ENCODE peak calls at places on chromosomes 13 and 19, in four cellular contexts. Q is GM23338, T is neuronal stem cell, I is IMR-90. D is an unnamed sample.

GRCh38 chr19:5147971-5148793 is 179.3 kb downstream of the KDM4B start:
- DNase-seq in Q (no peak), T (no peak), I (no peak), D (no peak)

GRCh38 chr19:1213391-1214286 is 8.1 kb downstream of the STK11 start:
- DNase-seq in Q (no peak), T (no peak), I (peak), D (no peak)

GRCh38 chr13:65292488-65292901 is 1937.6 kb downstream of the PCDH9 start:
- DNase-seq in Q (peak), T (no peak), I (peak), D (no peak)

GRCh38 chr19:5086725-5087439 is 118.0 kb downstream of the KDM4B start:
- DNase-seq in Q (peak), T (no peak), I (no peak), D (no peak)

GRCh38 chr13:52617070-52618060 is 24.9 kb upstream of the HNRNPA1L2 start:
- DNase-seq in Q (peak), T (peak), I (peak), D (peak)

GRCh38 chr13:41458187-41458938 is 1.0 kb downstream of the RGCC start:
- DNase-seq in Q (peak), T (no peak), I (peak), D (no peak)

GRCh38 chr13:62502606-62503005 is 1087.0 kb upstream of the PCDH20 start:
- DNase-seq in Q (no peak), T (no peak), I (no peak), D (no peak)

GRCh38 chr19:44637390-44637764 is 6.3 kb upstream of the PVR start:
- DNase-seq in Q (no peak), T (no peak), I (no peak), D (no peak)

GRCh38 chr13:108425056-108425455 is 155.5 kb downstream of the TNFSF13B start:
- DNase-seq in Q (no peak), T (no peak), I (no peak), D (no peak)

GRCh38 chr13:83221256-83221655 is 661.0 kb downstream of the SLITRK1 start:
- DNase-seq in Q (no peak), T (no peak), I (no peak), D (no peak)

GRCh38 chr19:3586124-3586626 is 897 bp downstream of the GIPC3 start:
- DNase-seq in Q (peak), T (no peak), I (no peak), D (peak)

GRCh38 chr19:18500376-18500775 is 21.5 kb downstream of the ELL start:
- DNase-seq in Q (no peak), T (no peak), I (no peak), D (no peak)

GRCh38 chr19:51440846-51441409 is 17.3 kb downstream of the SIGLEC8 start:
- DNase-seq in Q (no peak), T (no peak), I (no peak), D (no peak)

GRCh38 chr19:18441804-18442788 is 4.2 kb upstream of the ISYNA1 start:
- DNase-seq in Q (peak), T (no peak), I (no peak), D (no peak)

GRCh38 chr13:105825071-105825470 is 710.4 kb downstream of the EFNB2 start:
- DNase-seq in Q (no peak), T (no peak), I (no peak), D (no peak)

GRCh38 chr19:32865326-32865725 is 4.2 kb downstream of the SLC7A9 start:
- DNase-seq in Q (no peak), T (no peak), I (no peak), D (no peak)

GRCh38 chr19:45254044-45254531 is 3.0 kb downstream of the MARK4 start:
- DNase-seq in Q (peak), T (no peak), I (no peak), D (peak)

GRCh38 chr13:50831510-50831909 is 12.0 kb downstream of the DLEU7 start:
- DNase-seq in Q (no peak), T (no peak), I (no peak), D (no peak)

GRCh38 chr19:31408460-31409124 is 59.4 kb upstream of the TSHZ3 start:
- DNase-seq in Q (no peak), T (no peak), I (peak), D (no peak)

GRCh38 chr13:45238945-45239795 is 38.3 kb upstream of the KCTD4 start:
- DNase-seq in Q (no peak), T (no peak), I (peak), D (no peak)

GRCh38 chr13:30153871-30154426 is 153.4 kb downstream of the KATNAL1 start:
- DNase-seq in Q (peak), T (no peak), I (peak), D (no peak)

GRCh38 chr13:52665325-52665724 is 12.7 kb downstream of the SUGT1 start:
- DNase-seq in Q (peak), T (no peak), I (peak), D (no peak)

GRCh38 chr19:7801020-7801570 is 28.9 kb upstream of the EVI5L start:
- DNase-seq in Q (no peak), T (no peak), I (no peak), D (no peak)

GRCh38 chr19:47471733-47472457 is at the start of gene SLC8A2:
- DNase-seq in Q (peak), T (peak), I (peak), D (peak)

GRCh38 chr13:101307181-101307701 is 109.1 kb downstream of the NALCN start:
- DNase-seq in Q (no peak), T (no peak), I (peak), D (peak)

GRCh38 chr19:12984143-12984627 is 11.1 kb upstream of the NFIX start:
- DNase-seq in Q (no peak), T (no peak), I (no peak), D (no peak)
- H3K4me2 ChIP-seq in Q (no peak), T (no peak), I (no peak), D (no peak)

DNA sequence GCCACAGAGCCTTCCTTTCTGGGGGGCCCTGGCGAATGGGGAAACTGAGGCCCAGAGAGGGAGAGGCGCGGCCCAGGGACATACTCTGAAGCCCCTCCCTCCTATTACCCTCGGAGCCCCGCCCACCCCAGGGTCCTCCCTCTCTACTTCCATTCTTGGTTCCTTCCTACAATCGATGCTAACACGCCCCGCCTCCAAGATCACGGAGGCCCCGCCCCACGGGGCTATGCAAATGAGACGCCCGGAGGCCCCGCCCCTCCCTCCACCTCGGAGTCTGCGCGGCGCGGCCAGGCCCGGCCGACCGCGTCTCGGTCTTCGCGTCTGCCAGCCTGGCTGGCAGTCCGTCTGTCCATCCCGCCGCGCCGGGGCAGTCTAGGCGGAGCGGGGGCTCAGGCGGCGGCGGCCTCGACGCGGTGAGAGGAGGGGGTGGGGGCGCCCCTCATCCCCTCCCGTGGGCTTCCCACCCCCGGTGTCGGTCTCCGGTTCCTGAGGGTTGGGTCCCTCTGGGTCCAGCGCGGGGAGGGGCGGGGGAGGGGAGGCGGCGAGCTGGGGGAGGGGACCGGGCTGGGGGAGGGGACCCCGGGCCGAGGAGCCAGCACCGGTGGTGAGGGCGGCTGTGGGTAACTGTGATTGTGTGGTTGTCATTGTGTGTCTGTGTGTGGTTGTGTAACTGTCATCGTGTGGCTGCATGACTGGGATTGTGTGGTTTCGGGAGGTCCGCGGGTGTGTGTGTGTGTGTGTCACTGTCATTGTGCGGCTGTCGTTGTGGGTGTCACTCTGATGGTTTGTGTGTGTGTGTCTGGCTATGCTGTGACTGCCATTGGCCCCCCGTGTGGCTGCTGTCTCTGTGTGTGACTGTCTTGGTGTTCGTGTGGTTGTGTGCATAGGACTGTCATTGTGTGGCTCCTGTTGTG is at the start of gene PLPPR2:
- DNase-seq in Q (peak), T (peak), I (peak), D (peak)
- H3K4me3 ChIP-seq in Q (peak), T (peak), I (peak), D (no peak)

GRCh38 chr19:49676690-49677231 is 310 bp upstream of the PRMT1 start:
- DNase-seq in Q (peak), T (peak), I (peak), D (peak)

GRCh38 chr19:49678970-49679831 is 2.1 kb downstream of the PRMT1 start:
- DNase-seq in Q (no peak), T (no peak), I (no peak), D (no peak)

GRCh38 chr19:49677232-49677881 is at the start of gene PRMT1:
- DNase-seq in Q (peak), T (no peak), I (no peak), D (no peak)

GRCh38 chr19:49677901-49678674 is 1.0 kb downstream of the PRMT1 start:
- DNase-seq in Q (peak), T (peak), I (peak), D (peak)

GRCh38 chr19:49676136-49676689 is 858 bp upstream of the PRMT1 start:
- DNase-seq in Q (peak), T (peak), I (peak), D (no peak)
- H2AFZ ChIP-seq in Q (no peak), T (peak), I (peak), D (peak)

GRCh38 chr13:93752506-93752905 is 525.9 kb downstream of the GPC6 start:
- DNase-seq in Q (no peak), T (no peak), I (no peak), D (no peak)

GRCh38 chr13:93755341-93755740 is 528.7 kb downstream of the GPC6 start:
- DNase-seq in Q (no peak), T (no peak), I (no peak), D (no peak)

GRCh38 chr13:93753639-93754038 is 527.0 kb downstream of the GPC6 start:
- DNase-seq in Q (no peak), T (no peak), I (no peak), D (no peak)

GRCh38 chr13:93746589-93746988 is 520.0 kb downstream of the GPC6 start:
- DNase-seq in Q (no peak), T (no peak), I (no peak), D (no peak)

GRCh38 chr13:93751117-93751516 is 524.5 kb downstream of the GPC6 start:
- DNase-seq in Q (no peak), T (no peak), I (peak), D (no peak)
- H3K4me2 ChIP-seq in Q (no peak), T (no peak), I (no peak), D (no peak)

GRCh38 chr19:28794301-28794700 is 418.6 kb downstream of the UQCRFS1 start:
- DNase-seq in Q (no peak), T (no peak), I (no peak), D (no peak)
- H3K4me3 ChIP-seq in Q (peak), T (no peak), I (no peak), D (no peak)

GRCh38 chr13:114131581-114132418 is 623 bp downstream of the RASA3 start:
- DNase-seq in Q (peak), T (no peak), I (no peak), D (peak)
- H2AFZ ChIP-seq in Q (no peak), T (peak), I (peak), D (peak)

DNA sequence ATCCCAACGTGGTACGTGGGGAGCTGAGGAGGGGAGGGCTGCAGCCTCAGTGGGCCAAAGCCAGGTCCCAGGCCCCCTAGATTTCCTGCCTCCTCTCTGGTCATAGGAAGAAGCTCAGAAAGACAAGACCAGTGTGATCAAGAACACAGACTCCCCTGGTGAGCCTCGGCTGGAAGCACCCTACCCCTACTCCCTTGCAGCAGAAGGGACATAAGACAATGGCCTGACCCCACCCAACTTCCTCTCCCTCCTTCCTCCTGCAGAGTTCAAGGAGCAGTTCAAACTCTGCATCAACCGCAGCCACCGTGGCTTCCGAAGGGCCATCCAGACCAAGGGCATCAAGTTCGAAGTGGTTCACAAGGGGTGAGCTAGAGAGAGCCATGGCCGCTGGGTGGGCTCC is 11.5 kb downstream of the PODNL1 start:
- DNase-seq in Q (no peak), T (no peak), I (no peak), D (no peak)
- H3K4me2 ChIP-seq in Q (no peak), T (no peak), I (no peak), D (no peak)

D was measured in DND-41.